ENCODE peak calls at places on chromosome 14, in five cellular contexts. One of them, this sample, is unnamed.

GRCh38 chr14:81400202-81400678 is at the start of gene STON2:
- DNase-seq in AG09319: no peak
- DNase-seq in brain microvascular endothelial cell: peak
- DNase-seq in nephron progenitor cell: no peak
- DNase-seq in A549: peak
- DNase-seq in this sample: no peak

GRCh38 chr14:55031190-55031589 is 4.2 kb downstream of the SOCS4 start:
- DNase-seq in nephron progenitor cell: no peak
- DNase-seq in brain microvascular endothelial cell: no peak
- DNase-seq in AG09319: no peak
- DNase-seq in A549: no peak
- DNase-seq in this sample: no peak

GRCh38 chr14:43872752-43873655 is 634.1 kb downstream of the FSCB start:
- DNase-seq in nephron progenitor cell: no peak
- DNase-seq in brain microvascular endothelial cell: no peak
- DNase-seq in AG09319: no peak
- DNase-seq in A549: no peak
- DNase-seq in this sample: no peak

GRCh38 chr14:91186515-91187066 is 57.9 kb downstream of the GPR68 start:
- DNase-seq in A549: no peak
- DNase-seq in AG09319: no peak
- DNase-seq in nephron progenitor cell: no peak
- DNase-seq in brain microvascular endothelial cell: no peak
- DNase-seq in this sample: no peak

GRCh38 chr14:95507174-95507573 is 9.3 kb downstream of the SYNE3 start:
- DNase-seq in brain microvascular endothelial cell: peak
- DNase-seq in AG09319: peak
- DNase-seq in nephron progenitor cell: no peak
- DNase-seq in A549: no peak
- DNase-seq in this sample: no peak

GRCh38 chr14:64220466-64220865 is 73.7 kb downstream of the ESR2 start:
- DNase-seq in brain microvascular endothelial cell: no peak
- DNase-seq in A549: no peak
- DNase-seq in nephron progenitor cell: no peak
- DNase-seq in AG09319: no peak
- DNase-seq in this sample: no peak

GRCh38 chr14:66717571-66718140 is 209.7 kb downstream of the GPHN start:
- DNase-seq in nephron progenitor cell: no peak
- DNase-seq in A549: no peak
- DNase-seq in brain microvascular endothelial cell: no peak
- DNase-seq in AG09319: no peak
- DNase-seq in this sample: no peak

GRCh38 chr14:64879635-64880381 is at the start of gene SPTB:
- DNase-seq in A549: peak
- DNase-seq in AG09319: no peak
- DNase-seq in brain microvascular endothelial cell: no peak
- DNase-seq in nephron progenitor cell: peak
- DNase-seq in this sample: no peak

GRCh38 chr14:33404054-33404453 is 465.4 kb downstream of the NPAS3 start:
- DNase-seq in A549: no peak
- DNase-seq in brain microvascular endothelial cell: peak
- DNase-seq in AG09319: peak
- DNase-seq in nephron progenitor cell: no peak
- DNase-seq in this sample: no peak

GRCh38 chr14:72745546-72745945 is 148.4 kb downstream of the DPF3 start:
- DNase-seq in A549: peak
- DNase-seq in brain microvascular endothelial cell: peak
- DNase-seq in nephron progenitor cell: no peak
- DNase-seq in AG09319: peak
- DNase-seq in this sample: no peak

GRCh38 chr14:49641697-49642129 is 6.7 kb upstream of the DNAAF2 start:
- DNase-seq in A549: no peak
- DNase-seq in AG09319: no peak
- DNase-seq in brain microvascular endothelial cell: peak
- DNase-seq in nephron progenitor cell: no peak
- DNase-seq in this sample: no peak

GRCh38 chr14:105475269-105475915 is 771 bp downstream of the CRIP2 start:
- DNase-seq in A549: no peak
- DNase-seq in nephron progenitor cell: peak
- DNase-seq in AG09319: no peak
- DNase-seq in brain microvascular endothelial cell: no peak
- DNase-seq in this sample: no peak

GRCh38 chr14:89231426-89232113 is 185.5 kb downstream of the FOXN3 start:
- DNase-seq in AG09319: no peak
- DNase-seq in nephron progenitor cell: no peak
- DNase-seq in A549: no peak
- DNase-seq in brain microvascular endothelial cell: no peak
- DNase-seq in this sample: no peak

GRCh38 chr14:100541621-100542560 is 45.3 kb downstream of the BEGAIN start:
- DNase-seq in brain microvascular endothelial cell: no peak
- DNase-seq in nephron progenitor cell: no peak
- DNase-seq in AG09319: no peak
- DNase-seq in A549: no peak
- DNase-seq in this sample: no peak

GRCh38 chr14:70188292-70188607 is 501 bp downstream of the SLC8A3 start:
- DNase-seq in AG09319: no peak
- DNase-seq in A549: no peak
- DNase-seq in nephron progenitor cell: no peak
- DNase-seq in brain microvascular endothelial cell: no peak
- DNase-seq in this sample: no peak

GRCh38 chr14:93994919-93995682 is 2.0 kb upstream of the CCDC197 start:
- DNase-seq in nephron progenitor cell: no peak
- DNase-seq in AG09319: no peak
- DNase-seq in A549: peak
- DNase-seq in brain microvascular endothelial cell: peak
- DNase-seq in this sample: no peak

GRCh38 chr14:41558527-41558926 is 48.1 kb upstream of the LRFN5 start:
- DNase-seq in nephron progenitor cell: no peak
- DNase-seq in AG09319: no peak
- DNase-seq in A549: no peak
- DNase-seq in brain microvascular endothelial cell: no peak
- DNase-seq in this sample: no peak

GRCh38 chr14:97251423-97252155 is 454.4 kb downstream of the VRK1 start:
- DNase-seq in brain microvascular endothelial cell: no peak
- DNase-seq in AG09319: no peak
- DNase-seq in A549: no peak
- DNase-seq in nephron progenitor cell: no peak
- DNase-seq in this sample: no peak

GRCh38 chr14:92520102-92520651 is 6.6 kb downstream of the RIN3 start:
- DNase-seq in A549: no peak
- DNase-seq in nephron progenitor cell: no peak
- DNase-seq in AG09319: no peak
- DNase-seq in brain microvascular endothelial cell: no peak
- DNase-seq in this sample: peak

GRCh38 chr14:102213984-102214658 is 74.4 kb downstream of the WDR20 start:
- DNase-seq in AG09319: no peak
- DNase-seq in nephron progenitor cell: no peak
- DNase-seq in brain microvascular endothelial cell: no peak
- DNase-seq in A549: peak
- DNase-seq in this sample: no peak
- TF ChIP-seq CTCF in AG09319: peak
- TF ChIP-seq CTCF in nephron progenitor cell: no peak
- TF ChIP-seq CTCF in brain microvascular endothelial cell: peak
- TF ChIP-seq CTCF in A549: peak
- TF ChIP-seq CTCF in this sample: peak

GRCh38 chr14:106530423-106531107 is 1004.2 kb downstream of the TMEM121 start:
- DNase-seq in brain microvascular endothelial cell: no peak
- DNase-seq in A549: no peak
- DNase-seq in nephron progenitor cell: no peak
- DNase-seq in AG09319: no peak
- DNase-seq in this sample: no peak
- TF ChIP-seq CTCF in brain microvascular endothelial cell: peak
- TF ChIP-seq CTCF in A549: no peak
- TF ChIP-seq CTCF in nephron progenitor cell: no peak
- TF ChIP-seq CTCF in AG09319: no peak
- TF ChIP-seq CTCF in this sample: no peak

DNA sequence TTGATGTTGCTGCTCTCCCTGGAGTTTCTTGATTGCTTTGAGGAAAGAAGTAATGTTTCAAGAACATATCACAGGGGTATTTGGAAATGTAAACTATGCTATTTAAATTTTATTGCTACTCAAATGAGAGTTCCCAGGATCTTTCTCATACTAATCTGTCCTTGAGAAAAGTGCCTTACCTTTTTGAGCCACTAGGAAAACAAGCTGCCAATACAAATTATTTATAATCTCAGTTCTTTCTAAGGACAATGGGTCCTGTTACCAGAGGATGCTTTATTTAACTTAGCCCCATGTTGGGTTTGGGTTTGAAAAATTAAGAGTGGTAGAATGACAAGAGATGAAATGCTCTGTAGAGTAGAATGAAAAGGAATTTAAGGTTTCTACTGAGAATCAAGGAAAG is 258.2 kb upstream of the PRKD1 start:
- DNase-seq in AG09319: no peak
- DNase-seq in A549: no peak
- DNase-seq in nephron progenitor cell: no peak
- DNase-seq in brain microvascular endothelial cell: no peak
- DNase-seq in this sample: no peak
- TF ChIP-seq CTCF in AG09319: no peak
- TF ChIP-seq CTCF in A549: no peak
- TF ChIP-seq CTCF in nephron progenitor cell: peak
- TF ChIP-seq CTCF in brain microvascular endothelial cell: no peak
- TF ChIP-seq CTCF in this sample: no peak

GRCh38 chr14:85856430-85856829 is 326.5 kb downstream of the FLRT2 start:
- DNase-seq in nephron progenitor cell: no peak
- DNase-seq in A549: no peak
- DNase-seq in brain microvascular endothelial cell: no peak
- DNase-seq in AG09319: no peak
- DNase-seq in this sample: no peak
- TF ChIP-seq CTCF in nephron progenitor cell: no peak
- TF ChIP-seq CTCF in A549: no peak
- TF ChIP-seq CTCF in brain microvascular endothelial cell: no peak
- TF ChIP-seq CTCF in AG09319: no peak
- TF ChIP-seq CTCF in this sample: peak